ENCODE peak calls at places on chromosomes 12 and 14, in six cellular contexts. Z, S, W, C, N and M are unnamed samples.

GRCh38 chr12:6374028-6374780 is 1.2 kb downstream of the SCNN1A start:
- DNase-seq in Z (no peak), S (no peak), W (no peak), C (no peak), N (no peak), M (no peak)

GRCh38 chr12:54005853-54006699 is 2.7 kb upstream of the HOXC8 start:
- DNase-seq in Z (peak), S (peak), W (peak), C (peak), N (peak), M (peak)

GRCh38 chr12:3964404-3964803 is 91.2 kb upstream of the PARP11 start:
- DNase-seq in Z (peak), S (peak), W (peak), C (no peak), N (peak), M (no peak)

GRCh38 chr14:92668266-92668973 is 80.0 kb downstream of the LGMN start:
- DNase-seq in Z (no peak), S (no peak), W (no peak), C (no peak), N (no peak), M (no peak)

GRCh38 chr12:25752910-25753309 is 199.8 kb upstream of the LMNTD1 start:
- DNase-seq in Z (no peak), S (no peak), W (no peak), C (no peak), N (no peak), M (no peak)

GRCh38 chr14:68879321-68879781 is 86.5 kb upstream of the ZFP36L1 start:
- DNase-seq in Z (no peak), S (no peak), W (no peak), C (no peak), N (no peak), M (no peak)

GRCh38 chr14:75363570-75364227 is 64.1 kb upstream of the JDP2 start:
- DNase-seq in Z (no peak), S (no peak), W (no peak), C (no peak), N (no peak), M (no peak)

GRCh38 chr12:2239376-2240010 is 186.7 kb downstream of the CACNA1C start:
- DNase-seq in Z (no peak), S (no peak), W (no peak), C (peak), N (no peak), M (no peak)

GRCh38 chr14:49962616-49963015 is 69.7 kb downstream of the ARF6 start:
- DNase-seq in Z (no peak), S (no peak), W (no peak), C (no peak), N (peak), M (no peak)

GRCh38 chr14:29858299-29858698 is 69.3 kb downstream of the PRKD1 start:
- DNase-seq in Z (no peak), S (no peak), W (no peak), C (no peak), N (no peak), M (no peak)

GRCh38 chr12:60266381-60266852 is 670.6 kb downstream of the SLC16A7 start:
- DNase-seq in Z (no peak), S (no peak), W (no peak), C (peak), N (no peak), M (peak)

GRCh38 chr14:33573296-33573695 is 377.6 kb downstream of the EGLN3 start:
- DNase-seq in Z (no peak), S (no peak), W (no peak), C (no peak), N (peak), M (no peak)

GRCh38 chr14:73492661-73493060 is 1.9 kb downstream of the RIOX1 start:
- DNase-seq in Z (no peak), S (no peak), W (no peak), C (no peak), N (no peak), M (no peak)

GRCh38 chr12:100826323-100826722 is 31.7 kb downstream of the ANO4 start:
- DNase-seq in Z (no peak), S (peak), W (peak), C (peak), N (peak), M (peak)

GRCh38 chr12:6333566-6333965 is 8.3 kb downstream of the TNFRSF1A start:
- DNase-seq in Z (no peak), S (no peak), W (no peak), C (peak), N (peak), M (peak)

GRCh38 chr14:24251880-24252288 is 9.5 kb upstream of the TINF2 start:
- DNase-seq in Z (no peak), S (no peak), W (no peak), C (peak), N (no peak), M (peak)

GRCh38 chr14:59123975-59124374 is 64.5 kb upstream of the DAAM1 start:
- DNase-seq in Z (no peak), S (no peak), W (no peak), C (peak), N (no peak), M (peak)

GRCh38 chr14:40113671-40114070 is 681.4 kb upstream of the FBXO33 start:
- DNase-seq in Z (no peak), S (no peak), W (no peak), C (no peak), N (no peak), M (no peak)
- H2AFZ ChIP-seq in Z (no peak), S (no peak), W (no peak), C (no peak), N (no peak), M (no peak)

DNA sequence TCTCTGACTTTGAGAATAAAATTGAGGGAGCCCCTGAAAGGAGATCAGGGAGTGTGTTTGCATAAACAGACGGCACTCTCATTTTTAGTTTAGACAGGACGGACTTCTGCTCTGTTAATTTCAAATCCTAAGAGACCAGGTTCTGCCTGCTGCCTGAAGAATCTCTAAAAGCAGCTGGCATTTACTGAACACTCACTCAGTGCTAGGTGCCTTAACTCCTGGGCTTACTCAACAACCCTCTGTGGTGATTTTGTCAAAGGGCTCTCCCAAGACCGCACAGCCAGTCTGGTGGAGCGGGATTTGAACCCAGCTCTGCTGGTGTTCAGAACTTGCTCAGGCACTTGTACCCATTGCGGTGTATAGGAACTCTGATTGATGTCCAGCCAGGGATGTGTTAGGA is 2.2 kb downstream of the ORAI1 start:
- DNase-seq in Z (no peak), S (no peak), W (no peak), C (no peak), N (no peak), M (peak)
- H3K4ac ChIP-seq in Z (no peak), S (no peak), W (no peak), C (peak), N (no peak), M (peak)

GRCh38 chr14:87630808-87631207 is 362.2 kb downstream of the GALC start:
- DNase-seq in Z (no peak), S (no peak), W (no peak), C (no peak), N (no peak), M (peak)
- H2AFZ ChIP-seq in Z (peak), S (no peak), W (no peak), C (no peak), N (no peak), M (no peak)

DNA sequence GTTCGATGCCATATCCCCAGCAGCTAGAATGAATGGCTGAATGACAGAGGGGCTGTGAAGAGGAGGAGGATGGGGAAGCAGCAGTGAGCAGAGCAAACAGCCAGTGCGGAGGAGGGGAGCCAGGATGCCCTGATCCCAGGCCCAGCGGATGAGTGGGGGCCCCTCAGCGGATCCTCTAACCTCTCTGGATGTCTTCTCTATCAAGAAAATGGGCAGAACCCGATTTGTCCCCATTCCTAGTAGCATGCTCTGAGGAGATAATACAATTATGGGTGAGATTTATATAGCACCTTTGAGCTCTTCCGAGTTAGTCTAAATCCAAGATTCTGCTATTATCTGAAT is 30.0 kb upstream of the RPLP0 start:
- DNase-seq in Z (no peak), S (no peak), W (no peak), C (no peak), N (no peak), M (no peak)
- H3K4ac ChIP-seq in Z (peak), S (peak), W (no peak), C (peak), N (peak), M (peak)

DNA sequence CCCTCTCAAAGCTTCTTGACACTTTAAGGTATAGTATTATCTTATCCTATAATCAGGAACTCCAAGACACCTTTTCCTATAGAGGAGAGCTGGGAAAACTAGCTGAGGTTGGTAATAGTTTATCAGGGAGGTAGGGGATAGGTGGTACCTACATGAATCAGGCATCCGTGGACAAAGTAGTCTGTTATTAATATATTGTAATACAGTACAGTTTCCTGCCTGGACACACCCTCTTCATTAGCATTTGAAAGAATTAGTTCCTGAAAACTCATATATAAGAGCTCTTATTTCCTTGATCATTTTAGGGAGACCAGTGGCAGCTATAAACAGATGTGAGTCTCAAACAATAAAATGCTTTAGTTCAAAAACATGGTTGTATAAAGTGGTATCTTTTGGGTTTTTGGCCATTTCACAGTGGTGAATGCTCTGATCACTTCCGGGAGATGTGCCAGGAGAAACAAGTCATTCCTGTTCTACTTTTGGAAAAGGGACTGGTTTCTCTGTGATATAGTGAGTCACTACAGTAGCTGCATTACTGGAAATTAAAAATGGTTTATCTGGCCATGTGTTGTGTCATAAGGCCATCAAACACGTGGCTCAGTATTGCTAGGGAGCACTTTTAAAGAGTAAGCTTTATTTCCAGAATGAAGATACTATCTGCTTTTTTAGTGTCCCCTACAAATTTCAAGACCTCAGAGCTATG is 98.1 kb downstream of the KLRB1 start:
- DNase-seq in Z (no peak), S (no peak), W (no peak), C (peak), N (no peak), M (no peak)
- H2AFZ ChIP-seq in Z (no peak), S (no peak), W (no peak), C (no peak), N (no peak), M (no peak)

GRCh38 chr14:77040995-77041744 is 12.7 kb upstream of the IRF2BPL start:
- DNase-seq in Z (no peak), S (no peak), W (no peak), C (no peak), N (no peak), M (peak)

GRCh38 chr14:77040059-77040308 is 11.5 kb upstream of the IRF2BPL start:
- DNase-seq in Z (no peak), S (no peak), W (no peak), C (no peak), N (no peak), M (no peak)

GRCh38 chr14:77040309-77040994 is 11.9 kb upstream of the IRF2BPL start:
- DNase-seq in Z (no peak), S (peak), W (no peak), C (peak), N (peak), M (peak)

GRCh38 chr14:77037886-77038511 is 9.5 kb upstream of the IRF2BPL start:
- DNase-seq in Z (no peak), S (no peak), W (no peak), C (no peak), N (no peak), M (peak)

GRCh38 chr14:77039285-77040058 is 11.0 kb upstream of the IRF2BPL start:
- DNase-seq in Z (no peak), S (no peak), W (no peak), C (peak), N (no peak), M (peak)
- H3K4ac ChIP-seq in Z (no peak), S (no peak), W (no peak), C (peak), N (no peak), M (peak)

GRCh38 chr12:68203460-68203875 is 22.1 kb downstream of the IL26 start:
- DNase-seq in Z (no peak), S (no peak), W (no peak), C (no peak), N (no peak), M (no peak)
- H2AFZ ChIP-seq in Z (no peak), S (no peak), W (no peak), C (no peak), N (no peak), M (no peak)

GRCh38 chr12:111369496-111370220 is 763 bp upstream of the PHETA1 start:
- DNase-seq in Z (no peak), S (no peak), W (no peak), C (no peak), N (no peak), M (no peak)

GRCh38 chr12:111366583-111366982 is 2.3 kb downstream of the PHETA1 start:
- DNase-seq in Z (no peak), S (no peak), W (no peak), C (no peak), N (no peak), M (no peak)

GRCh38 chr12:111368291-111368683 is 608 bp downstream of the PHETA1 start:
- DNase-seq in Z (no peak), S (no peak), W (peak), C (no peak), N (no peak), M (peak)

GRCh38 chr12:111367661-111368221 is 1.2 kb downstream of the PHETA1 start:
- DNase-seq in Z (no peak), S (no peak), W (no peak), C (peak), N (no peak), M (peak)

GRCh38 chr12:111368684-111369495 is at the start of gene PHETA1:
- DNase-seq in Z (peak), S (peak), W (peak), C (peak), N (peak), M (peak)
- H3K4ac ChIP-seq in Z (no peak), S (no peak), W (peak), C (peak), N (peak), M (peak)